ENCODE peak calls at places on chromosomes 6 and 20, in five cellular contexts. O is endothelial cell of umbilical vein, N is right cardiac atrium, S is NCI-H1930, H is nephron progenitor cell. C is an unnamed sample.
A peak's percentile ranks its signal among the peaks of the same experiment; 100 is the strongest.

GRCh38 chr20:910840-911770 is 5.0 kb downstream of the ANGPT4 start:
- DNase-seq in O (no peak), N (peak; percentile 79), S (no peak), H (no peak), C (no peak)

GRCh38 chr6:3281669-3282460 is 23.1 kb downstream of the PSMG4 start:
- DNase-seq in O (peak; percentile 94), N (peak; percentile 60), S (no peak), H (no peak), C (peak; percentile 79)

GRCh38 chr20:47502271-47502730 is 614 bp downstream of the NCOA3 start:
- DNase-seq in O (no peak), N (no peak), S (no peak), H (peak; percentile 40), C (no peak)

GRCh38 chr20:44678247-44678646 is 26.7 kb upstream of the ADA start:
- DNase-seq in O (no peak), N (no peak), S (no peak), H (no peak), C (no peak)

GRCh38 chr6:15561447-15562199 is 101.2 kb downstream of the DTNBP1 start:
- DNase-seq in O (no peak), N (no peak), S (no peak), H (no peak), C (no peak)

GRCh38 chr20:41715525-41715924 is 97.3 kb upstream of the CHD6 start:
- DNase-seq in O (no peak), N (no peak), S (no peak), H (no peak), C (no peak)

GRCh38 chr6:5085638-5086293 is 625 bp downstream of the PPP1R3G start:
- DNase-seq in O (peak; percentile 70), N (peak; percentile 77), S (no peak), H (peak; percentile 74), C (no peak)

GRCh38 chr6:105515054-105515453 is 112.2 kb upstream of the PREP start:
- DNase-seq in O (no peak), N (no peak), S (no peak), H (no peak), C (no peak)

GRCh38 chr6:16322666-16323312 is 84.4 kb downstream of the GMPR start:
- DNase-seq in O (no peak), N (peak; percentile 79), S (no peak), H (no peak), C (no peak)

GRCh38 chr6:7107578-7108195 is at the start of gene RREB1:
- DNase-seq in O (peak; percentile 68), N (peak; percentile 86), S (no peak), H (peak; percentile 62), C (no peak)

GRCh38 chr6:33195304-33196022 is 3.2 kb upstream of the COL11A2 start:
- DNase-seq in O (no peak), N (no peak), S (no peak), H (peak; percentile 63), C (no peak)

GRCh38 chr20:40749985-40750506 is 61.0 kb upstream of the MAFB start:
- DNase-seq in O (peak; percentile 55), N (no peak), S (no peak), H (no peak), C (no peak)